ENCODE peak calls at places on chromosomes 16 and 17, in ten cellular contexts. M, B, N, U, D, S, K, P, G and H are unnamed samples.

GRCh38 chr16:31427441-31428276 is 501 bp downstream of the COX6A2 start:
- DNase-seq in M (peak), B (no peak), N (peak), U (peak), D (peak), S (peak), K (no peak), P (peak), G (no peak), H (no peak)

GRCh38 chr16:2592786-2593185 is 55.0 kb downstream of the PDPK1 start:
- DNase-seq in M (no peak), B (no peak), N (no peak), U (no peak), D (no peak), S (no peak), K (no peak), P (peak), G (no peak), H (no peak)

GRCh38 chr16:177981-178676 is 1.6 kb downstream of the HBA1 start:
- DNase-seq in M (no peak), B (no peak), N (peak), U (no peak), D (no peak), S (no peak), K (no peak), P (no peak), G (no peak), H (no peak)

GRCh38 chr17:80151333-80151732 is 4.4 kb upstream of the EIF4A3 start:
- DNase-seq in M (no peak), B (no peak), N (no peak), U (no peak), D (no peak), S (no peak), K (no peak), P (peak), G (no peak), H (no peak)

GRCh38 chr17:49132699-49133364 is at the start of gene B4GALNT2:
- DNase-seq in M (peak), B (no peak), N (no peak), U (peak), D (no peak), S (peak), K (no peak), P (no peak), G (no peak), H (no peak)

GRCh38 chr16:24610421-24610765 is 71.0 kb downstream of the RBBP6 start:
- DNase-seq in M (peak), B (no peak), N (no peak), U (peak), D (peak), S (no peak), K (no peak), P (no peak), G (no peak), H (no peak)

GRCh38 chr17:16486373-16487250 is 5.4 kb downstream of the LRRC75A start:
- DNase-seq in M (peak), B (peak), N (no peak), U (peak), D (peak), S (peak), K (peak), P (peak), G (no peak), H (peak)

GRCh38 chr16:995087-995486 is 13.5 kb downstream of the SOX8 start:
- DNase-seq in M (no peak), B (no peak), N (no peak), U (peak), D (no peak), S (no peak), K (no peak), P (no peak), G (no peak), H (no peak)

GRCh38 chr17:31398381-31399275 is 7.2 kb downstream of the RAB11FIP4 start:
- DNase-seq in M (no peak), B (no peak), N (no peak), U (no peak), D (no peak), S (no peak), K (no peak), P (no peak), G (no peak), H (peak)

GRCh38 chr17:49471089-49471683 is 23.9 kb upstream of the NGFR start:
- DNase-seq in M (no peak), B (no peak), N (no peak), U (peak), D (no peak), S (no peak), K (no peak), P (no peak), G (no peak), H (no peak)

GRCh38 chr17:81867952-81868673 is 3.0 kb downstream of the ARHGDIA start:
- DNase-seq in M (peak), B (no peak), N (no peak), U (no peak), D (no peak), S (no peak), K (no peak), P (no peak), G (no peak), H (no peak)

GRCh38 chr17:78429618-78429995 is 51.2 kb downstream of the PGS1 start:
- DNase-seq in M (no peak), B (no peak), N (no peak), U (no peak), D (no peak), S (no peak), K (no peak), P (no peak), G (no peak), H (no peak)

GRCh38 chr16:27110524-27110896 is 43.8 kb downstream of the C16orf82 start:
- DNase-seq in M (no peak), B (peak), N (no peak), U (no peak), D (no peak), S (no peak), K (no peak), P (no peak), G (no peak), H (peak)

GRCh38 chr17:43536236-43537088 is 9.7 kb downstream of the ETV4 start:
- DNase-seq in M (no peak), B (no peak), N (no peak), U (peak), D (no peak), S (no peak), K (no peak), P (no peak), G (no peak), H (no peak)

GRCh38 chr17:80941743-80942211 is 49.9 kb upstream of the CHMP6 start:
- DNase-seq in M (no peak), B (no peak), N (no peak), U (no peak), D (no peak), S (no peak), K (no peak), P (peak), G (no peak), H (no peak)

GRCh38 chr16:68332411-68333121 is 21.7 kb downstream of the PRMT7 start:
- DNase-seq in M (peak), B (no peak), N (no peak), U (no peak), D (peak), S (no peak), K (no peak), P (no peak), G (no peak), H (no peak)

GRCh38 chr16:24834459-24835335 is 11.1 kb upstream of the SLC5A11 start:
- DNase-seq in M (peak), B (no peak), N (peak), U (peak), D (peak), S (peak), K (peak), P (peak), G (no peak), H (no peak)

GRCh38 chr16:29651950-29652349 is 11.1 kb upstream of the SPN start:
- DNase-seq in M (no peak), B (no peak), N (no peak), U (no peak), D (no peak), S (no peak), K (no peak), P (no peak), G (no peak), H (no peak)

GRCh38 chr17:42010898-42011516 is 6.2 kb downstream of the DNAJC7 start:
- DNase-seq in M (no peak), B (no peak), N (peak), U (peak), D (peak), S (no peak), K (no peak), P (no peak), G (no peak), H (no peak)

GRCh38 chr17:65022751-65023421 is 33.7 kb downstream of the GNA13 start:
- DNase-seq in M (no peak), B (no peak), N (no peak), U (no peak), D (peak), S (no peak), K (no peak), P (no peak), G (peak), H (no peak)

GRCh38 chr17:7916799-7917198 is 710 bp upstream of the RNF227 start:
- DNase-seq in M (no peak), B (no peak), N (no peak), U (no peak), D (no peak), S (no peak), K (no peak), P (no peak), G (no peak), H (no peak)

GRCh38 chr16:28182183-28182582 is 29.6 kb downstream of the XPO6 start:
- DNase-seq in M (no peak), B (no peak), N (no peak), U (no peak), D (no peak), S (no peak), K (no peak), P (no peak), G (no peak), H (no peak)

GRCh38 chr17:52465407-52465806 is 306.9 kb upstream of the CA10 start:
- DNase-seq in M (no peak), B (no peak), N (no peak), U (no peak), D (no peak), S (no peak), K (no peak), P (no peak), G (no peak), H (no peak)

GRCh38 chr16:14423344-14423743 is 206.7 kb downstream of the PARN start:
- DNase-seq in M (no peak), B (no peak), N (no peak), U (no peak), D (no peak), S (no peak), K (no peak), P (no peak), G (no peak), H (no peak)

GRCh38 chr17:59666235-59666634 is 41.0 kb downstream of the PTRH2 start:
- DNase-seq in M (peak), B (no peak), N (no peak), U (no peak), D (no peak), S (no peak), K (no peak), P (no peak), G (no peak), H (no peak)

GRCh38 chr17:57669671-57670529 is 75.2 kb downstream of the CCDC182 start:
- DNase-seq in M (no peak), B (peak), N (no peak), U (no peak), D (no peak), S (no peak), K (no peak), P (peak), G (no peak), H (no peak)

GRCh38 chr16:10080031-10080772 is 102.0 kb downstream of the GRIN2A start:
- DNase-seq in M (no peak), B (peak), N (no peak), U (no peak), D (peak), S (peak), K (peak), P (peak), G (no peak), H (no peak)

GRCh38 chr17:39221572-39221971 is 4.2 kb downstream of the STAC2 start:
- DNase-seq in M (no peak), B (no peak), N (no peak), U (no peak), D (no peak), S (no peak), K (no peak), P (no peak), G (no peak), H (no peak)

DNA sequence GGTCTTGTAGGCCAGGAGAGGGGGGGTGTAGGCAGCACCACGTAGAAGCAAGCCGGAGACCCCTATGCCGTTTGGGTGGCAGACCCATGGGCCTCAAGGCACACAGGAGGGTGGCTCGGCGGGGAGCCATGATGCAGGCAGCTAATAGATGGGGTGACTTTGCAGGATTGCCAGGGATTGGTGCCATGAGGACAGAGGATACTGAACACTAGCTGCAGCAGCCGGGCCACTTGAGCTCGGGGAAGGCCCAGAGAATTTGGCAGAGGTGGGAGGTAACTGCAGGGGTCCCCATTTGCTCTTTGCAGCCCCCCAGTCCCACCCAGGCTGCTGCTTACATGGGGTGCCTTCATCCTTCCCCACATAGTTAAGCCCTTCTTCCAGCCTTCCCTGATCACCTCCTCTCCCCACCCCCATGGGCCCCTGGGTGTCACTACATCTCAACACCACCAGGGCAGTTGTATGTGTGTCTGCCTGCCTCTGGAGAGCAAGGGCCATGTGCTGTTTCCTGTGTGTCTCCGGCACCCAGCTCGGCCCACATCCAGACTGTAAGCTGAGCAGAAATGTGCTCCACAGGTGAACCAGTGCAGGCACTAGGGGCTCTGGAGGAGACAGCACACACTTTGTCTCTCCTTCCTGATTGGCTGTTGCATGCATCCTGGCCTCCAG is 52.1 kb downstream of the SREBF1 start:
- DNase-seq in M (no peak), B (no peak), N (peak), U (peak), D (no peak), S (peak), K (no peak), P (no peak), G (no peak), H (no peak)
- H3K4me3 ChIP-seq in M (no peak), B (no peak), N (no peak), U (peak), D (no peak), S (peak), K (no peak), P (no peak), G (peak), H (no peak)

DNA sequence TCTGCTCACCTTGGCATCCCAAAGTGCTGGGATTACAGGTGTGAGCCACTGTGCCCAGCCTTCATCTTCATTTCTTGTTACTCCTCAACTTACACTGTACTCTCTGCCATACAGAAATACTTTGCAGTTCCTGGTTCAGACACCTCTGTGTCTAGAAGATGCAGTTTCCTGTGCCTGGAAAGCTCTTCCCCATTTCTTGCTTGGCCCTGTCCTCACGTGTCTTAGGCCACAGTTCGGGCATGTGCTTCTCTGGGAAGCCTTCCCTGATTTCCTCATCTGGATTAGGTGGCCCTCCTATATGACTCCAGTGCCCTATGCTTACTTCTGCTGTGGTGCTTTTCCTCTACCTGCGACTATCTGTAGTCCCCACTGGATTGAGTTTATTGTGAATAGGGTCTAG is 26.5 kb upstream of the CDR2 start:
- DNase-seq in M (no peak), B (no peak), N (no peak), U (no peak), D (no peak), S (no peak), K (no peak), P (no peak), G (no peak), H (no peak)
- TF ChIP-seq POLR2AphosphoS5 in M (no peak), B (no peak), N (no peak), U (no peak), D (no peak), S (no peak), K (no peak), P (no peak), G (no peak), H (no peak)

GRCh38 chr17:34226011-34226410 is 29.1 kb upstream of the CCL2 start:
- DNase-seq in M (no peak), B (no peak), N (no peak), U (no peak), D (no peak), S (no peak), K (no peak), P (no peak), G (no peak), H (no peak)

GRCh38 chr17:34234616-34235015 is 20.5 kb upstream of the CCL2 start:
- DNase-seq in M (no peak), B (no peak), N (no peak), U (no peak), D (no peak), S (no peak), K (no peak), P (no peak), G (no peak), H (no peak)

GRCh38 chr17:34235389-34236028 is 19.6 kb upstream of the CCL2 start:
- DNase-seq in M (peak), B (no peak), N (no peak), U (no peak), D (peak), S (peak), K (peak), P (peak), G (no peak), H (no peak)

GRCh38 chr17:34227707-34228106 is 27.4 kb upstream of the CCL2 start:
- DNase-seq in M (no peak), B (no peak), N (no peak), U (no peak), D (no peak), S (no peak), K (peak), P (no peak), G (no peak), H (no peak)

DNA sequence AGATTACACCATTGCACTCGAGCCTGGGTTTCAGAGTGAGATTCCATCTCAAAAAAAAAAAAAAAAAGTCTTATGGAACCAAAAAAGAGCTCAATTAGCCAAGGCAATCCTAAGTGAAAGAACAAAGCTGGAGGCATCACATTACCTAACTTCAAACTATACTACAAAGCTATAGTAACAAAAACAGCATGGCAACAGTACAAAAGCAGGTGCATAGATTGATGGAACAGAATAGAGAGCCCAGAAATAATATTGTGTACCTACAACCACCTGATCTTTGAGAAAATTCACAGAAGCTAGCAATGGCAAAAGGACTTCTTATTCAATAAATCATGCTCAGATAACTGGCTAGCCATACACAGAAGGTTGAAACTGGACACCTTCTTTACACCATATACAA is 24.7 kb upstream of the CCL2 start:
- DNase-seq in M (no peak), B (no peak), N (no peak), U (no peak), D (no peak), S (no peak), K (no peak), P (no peak), G (no peak), H (no peak)
- H3K4me3 ChIP-seq in M (no peak), B (no peak), N (no peak), U (no peak), D (no peak), S (no peak), K (no peak), P (no peak), G (no peak), H (no peak)

GRCh38 chr17:68612923-68613292 is 11.7 kb upstream of the FAM20A start:
- DNase-seq in M (no peak), B (no peak), N (no peak), U (no peak), D (no peak), S (no peak), K (no peak), P (no peak), G (no peak), H (no peak)
- TF ChIP-seq POLR2AphosphoS5 in M (no peak), B (no peak), N (no peak), U (no peak), D (no peak), S (no peak), K (no peak), P (no peak), G (no peak), H (no peak)

DNA sequence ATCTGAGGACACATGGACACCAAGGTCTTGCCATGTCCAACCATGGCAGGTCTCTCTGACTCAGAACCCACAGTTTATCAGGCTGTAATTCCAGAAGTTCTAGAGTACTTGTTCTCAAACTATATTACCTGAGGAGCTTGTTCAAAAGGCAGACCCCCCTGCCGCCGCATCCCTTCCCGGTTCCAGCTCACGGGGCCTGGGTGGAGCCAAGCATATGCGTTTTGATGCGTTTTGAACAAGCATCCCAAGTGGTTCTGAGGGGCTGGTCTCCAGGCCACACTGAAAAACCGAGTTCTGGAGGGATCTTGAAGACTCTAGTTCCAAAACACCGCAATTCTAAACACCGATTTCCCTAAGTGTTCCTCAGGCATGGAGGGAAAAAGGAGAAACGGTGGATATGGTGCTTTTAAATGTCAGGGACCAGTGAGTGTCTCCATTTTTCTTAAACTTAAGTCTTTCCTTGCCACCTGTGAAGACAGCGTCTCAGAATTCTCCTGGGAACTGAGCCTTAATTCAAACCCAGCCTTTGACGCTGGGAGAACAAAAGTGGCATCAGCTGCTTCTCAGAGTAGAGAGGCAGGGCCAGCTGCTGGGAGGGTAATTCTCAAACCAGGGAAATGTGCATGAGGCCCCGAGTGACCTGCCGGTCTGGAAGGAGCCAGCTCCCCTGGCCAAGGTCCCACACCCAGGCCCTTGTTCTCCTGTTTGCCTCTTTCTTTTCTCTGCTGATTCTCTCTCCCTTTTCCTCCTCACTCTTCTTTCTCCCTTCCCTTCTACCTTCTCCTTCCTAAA is 84.4 kb upstream of the PLCG2 start:
- DNase-seq in M (no peak), B (no peak), N (no peak), U (no peak), D (peak), S (no peak), K (no peak), P (no peak), G (no peak), H (no peak)
- H3K4me3 ChIP-seq in M (no peak), B (no peak), N (no peak), U (no peak), D (peak), S (no peak), K (no peak), P (no peak), G (no peak), H (no peak)

GRCh38 chr16:15861996-15862395 is 5.2 kb upstream of the MYH11 start:
- DNase-seq in M (no peak), B (no peak), N (no peak), U (no peak), D (no peak), S (no peak), K (no peak), P (no peak), G (no peak), H (no peak)

GRCh38 chr16:15865742-15866141 is 8.9 kb upstream of the MYH11 start:
- DNase-seq in M (no peak), B (no peak), N (no peak), U (no peak), D (no peak), S (no peak), K (no peak), P (no peak), G (no peak), H (no peak)

GRCh38 chr16:15858921-15859668 is 2.3 kb upstream of the MYH11 start:
- DNase-seq in M (no peak), B (no peak), N (no peak), U (no peak), D (no peak), S (no peak), K (no peak), P (no peak), G (no peak), H (no peak)

GRCh38 chr16:15866451-15866850 is 9.6 kb upstream of the MYH11 start:
- DNase-seq in M (no peak), B (no peak), N (no peak), U (no peak), D (no peak), S (no peak), K (no peak), P (no peak), G (no peak), H (no peak)

GRCh38 chr16:15864939-15865338 is 8.1 kb upstream of the MYH11 start:
- DNase-seq in M (no peak), B (no peak), N (no peak), U (no peak), D (no peak), S (no peak), K (no peak), P (no peak), G (no peak), H (no peak)
- TF ChIP-seq POLR2AphosphoS5 in M (no peak), B (no peak), N (no peak), U (no peak), D (no peak), S (no peak), K (no peak), P (no peak), G (no peak), H (no peak)